ENCODE peak calls at places on chromosomes 7 and 10, in seven cellular contexts. Z is fibroblast of the aortic adventitia; C is GM18507; S is GM13977; H is activated CD4-positive, alpha-beta T cell treated with anti-CD3 and anti-CD28 coated beads, Interleukin-2, amount 50 U/mL, for 4 hours; W is islet precursor cell; R is tibial artery. J is an unnamed sample.

GRCh38 chr10:71090330-71090729 is 122.0 kb upstream of the UNC5B start:
- DNase-seq in R (no peak), W (peak), S (no peak), H (no peak), Z (no peak), C (no peak), J (no peak)

GRCh38 chr10:129971381-129972144 is 7.5 kb upstream of the EBF3 start:
- DNase-seq in H (no peak), W (no peak), C (no peak), R (peak), Z (peak), S (peak), J (peak)

GRCh38 chr7:149468208-149468607 is 7.3 kb upstream of the ZNF777 start:
- DNase-seq in R (no peak), H (no peak), S (no peak), Z (no peak), C (no peak), W (no peak), J (no peak)

GRCh38 chr7:98187138-98187502 is 24.1 kb upstream of the BHLHA15 start:
- DNase-seq in H (no peak), W (no peak), C (no peak), Z (no peak), S (no peak), R (no peak), J (no peak)

GRCh38 chr7:4800926-4801838 is 25.8 kb downstream of the AP5Z1 start:
- DNase-seq in Z (no peak), C (no peak), H (no peak), R (no peak), W (no peak), S (no peak), J (no peak)

GRCh38 chr7:25598765-25599164 is 370.5 kb upstream of the NPVF start:
- DNase-seq in R (no peak), Z (no peak), S (no peak), C (no peak), W (no peak), H (no peak), J (no peak)

GRCh38 chr7:92614586-92615237 is 24.5 kb upstream of the FAM133B start:
- DNase-seq in H (no peak), C (no peak), R (no peak), S (no peak), Z (peak), W (no peak), J (no peak)

GRCh38 chr7:146885231-146885630 is 768.6 kb downstream of the CNTNAP2 start:
- DNase-seq in H (no peak), R (no peak), Z (no peak), W (no peak), C (no peak), S (no peak), J (no peak)

GRCh38 chr10:32318476-32318896 is 28.5 kb downstream of the EPC1 start:
- DNase-seq in H (no peak), Z (no peak), W (no peak), S (peak), C (no peak), R (no peak), J (no peak)

GRCh38 chr7:30459591-30460245 is 18.9 kb downstream of the NOD1 start:
- DNase-seq in W (peak), C (no peak), R (peak), S (no peak), Z (peak), H (no peak), J (peak)

GRCh38 chr7:51304729-51305128 is 11.9 kb downstream of the COBL start:
- DNase-seq in Z (no peak), W (peak), H (no peak), R (no peak), C (no peak), S (no peak), J (no peak)

GRCh38 chr10:26832960-26833359 is 27.8 kb downstream of the ABI1 start:
- DNase-seq in H (no peak), S (no peak), C (no peak), W (peak), Z (no peak), R (no peak), J (no peak)

GRCh38 chr7:143979359-143979758 is 20.8 kb upstream of the OR6B1 start:
- DNase-seq in Z (peak), S (no peak), R (no peak), C (no peak), H (no peak), W (no peak), J (no peak)

GRCh38 chr7:4745971-4746919 is 29.2 kb upstream of the AP5Z1 start:
- DNase-seq in Z (peak), R (no peak), S (no peak), H (no peak), W (no peak), C (no peak), J (no peak)

GRCh38 chr10:110431659-110432058 is 66.0 kb upstream of the DUSP5 start:
- DNase-seq in R (no peak), C (no peak), S (no peak), H (no peak), W (peak), Z (no peak), J (no peak)

J was measured in ELF-1.